ENCODE peak calls at places on chromosome 16, in seven cellular contexts. M, T, O, E, Z, P and N are unnamed samples.

GRCh38 chr16:477758-478157 is 49.8 kb upstream of the CAPN15 start:
- DNase-seq in M (no peak), T (no peak), O (no peak), E (no peak), Z (peak; percentile 41), P (no peak), N (no peak)

GRCh38 chr16:7363397-7364053 is 30.9 kb downstream of the RBFOX1 start:
- DNase-seq in M (no peak), T (no peak), O (no peak), E (no peak), Z (no peak), P (no peak), N (no peak)

GRCh38 chr16:86953631-86954465 is 363.3 kb downstream of the C16orf95 start:
- DNase-seq in M (no peak), T (no peak), O (no peak), E (no peak), Z (peak; percentile 72), P (no peak), N (no peak)

GRCh38 chr16:23914935-23915549 is 79.3 kb downstream of the PRKCB start:
- DNase-seq in M (no peak), T (no peak), O (no peak), E (no peak), Z (no peak), P (no peak), N (no peak)

GRCh38 chr16:9965079-9965478 is 217.1 kb downstream of the GRIN2A start:
- DNase-seq in M (no peak), T (no peak), O (no peak), E (no peak), Z (no peak), P (no peak), N (no peak)

GRCh38 chr16:57258226-57258909 is 13.3 kb downstream of the ARL2BP start:
- DNase-seq in M (no peak), T (no peak), O (no peak), E (no peak), Z (no peak), P (no peak), N (no peak)

GRCh38 chr16:73047536-73048291 is at the start of gene ZFHX3:
- DNase-seq in M (peak; percentile 65), T (peak; percentile 53), O (peak; percentile 63), E (no peak), Z (peak; percentile 83), P (peak; percentile 77), N (peak; percentile 65)

GRCh38 chr16:57477531-57478202 is 8.6 kb downstream of the DOK4 start:
- DNase-seq in M (no peak), T (no peak), O (no peak), E (no peak), Z (peak; percentile 62), P (no peak), N (no peak)

GRCh38 chr16:81709369-81709900 is 69.7 kb upstream of the PLCG2 start:
- DNase-seq in M (no peak), T (no peak), O (no peak), E (no peak), Z (peak; percentile 71), P (no peak), N (no peak)

GRCh38 chr16:4015275-4015990 is 100.8 kb downstream of the ADCY9 start:
- DNase-seq in M (no peak), T (no peak), O (no peak), E (no peak), Z (no peak), P (no peak), N (no peak)

GRCh38 chr16:19691161-19691850 is 26.7 kb downstream of the KNOP1 start:
- DNase-seq in M (no peak), T (no peak), O (no peak), E (no peak), Z (no peak), P (no peak), N (no peak)

GRCh38 chr16:80526418-80527061 is 14.3 kb upstream of the DYNLRB2 start:
- DNase-seq in M (peak; percentile 59), T (peak; percentile 59), O (peak; percentile 70), E (peak; percentile 15), Z (peak; percentile 55), P (peak; percentile 59), N (no peak)

GRCh38 chr16:11370084-11370931 is 25.0 kb downstream of the RMI2 start:
- DNase-seq in M (peak; percentile 82), T (no peak), O (no peak), E (no peak), Z (peak; percentile 29), P (peak; percentile 45), N (no peak)

GRCh38 chr16:72085002-72085401 is 8.4 kb downstream of the TXNL4B start:
- DNase-seq in M (no peak), T (no peak), O (no peak), E (no peak), Z (no peak), P (no peak), N (no peak)

GRCh38 chr16:85089485-85089884 is 22.8 kb downstream of the CIBAR2 start:
- DNase-seq in M (no peak), T (peak; percentile 24), O (no peak), E (no peak), Z (peak; percentile 55), P (no peak), N (no peak)

GRCh38 chr16:30166202-30166902 is 17.1 kb upstream of the CORO1A start:
- DNase-seq in M (peak; percentile 46), T (no peak), O (peak; percentile 18), E (no peak), Z (no peak), P (peak; percentile 81), N (no peak)

GRCh38 chr16:81636298-81636960 is 142.7 kb upstream of the PLCG2 start:
- DNase-seq in M (no peak), T (no peak), O (no peak), E (no peak), Z (no peak), P (no peak), N (no peak)

GRCh38 chr16:19555938-19556778 is 655 bp downstream of the VPS35L start:
- DNase-seq in M (no peak), T (no peak), O (peak; percentile 43), E (no peak), Z (peak; percentile 85), P (peak; percentile 47), N (no peak)

GRCh38 chr16:35749253-35750141 is 2290.1 kb downstream of the TP53TG3F start:
- DNase-seq in M (no peak), T (peak; percentile 8), O (no peak), E (no peak), Z (peak; percentile 16), P (no peak), N (no peak)

GRCh38 chr16:17828012-17828411 is 357.3 kb upstream of the XYLT1 start:
- DNase-seq in M (no peak), T (no peak), O (no peak), E (no peak), Z (no peak), P (no peak), N (no peak)